ENCODE peak calls at places on chromosomes 7 and 10, in five cellular contexts. One of them, this sample, is unnamed.

GRCh38 chr10:34581871-34582532 is 233.1 kb downstream of the PARD3 start:
- DNase-seq in GM23338: no peak
- DNase-seq in prostate gland: no peak
- DNase-seq in psoas muscle: no peak
- DNase-seq in ovary: no peak
- DNase-seq in this sample: no peak

GRCh38 chr7:114670676-114671075 is 251.2 kb upstream of the MDFIC start:
- DNase-seq in GM23338: no peak
- DNase-seq in prostate gland: no peak
- DNase-seq in psoas muscle: no peak
- DNase-seq in ovary: no peak
- DNase-seq in this sample: no peak

GRCh38 chr10:15558136-15558535 is 161.6 kb downstream of the ITGA8 start:
- DNase-seq in GM23338: no peak
- DNase-seq in prostate gland: no peak
- DNase-seq in psoas muscle: no peak
- DNase-seq in ovary: no peak
- DNase-seq in this sample: no peak

GRCh38 chr10:96153065-96153464 is 23.0 kb downstream of the ZNF518A start:
- DNase-seq in GM23338: no peak
- DNase-seq in prostate gland: no peak
- DNase-seq in psoas muscle: no peak
- DNase-seq in ovary: no peak
- DNase-seq in this sample: no peak

GRCh38 chr10:123573236-123574147 is 92.7 kb upstream of the GPR26 start:
- DNase-seq in GM23338: peak; percentile 95
- DNase-seq in prostate gland: peak; percentile 40
- DNase-seq in psoas muscle: no peak
- DNase-seq in ovary: no peak
- DNase-seq in this sample: peak; percentile 67

GRCh38 chr10:113323985-113324384 is 228.9 kb upstream of the HABP2 start:
- DNase-seq in GM23338: no peak
- DNase-seq in prostate gland: no peak
- DNase-seq in psoas muscle: no peak
- DNase-seq in ovary: no peak
- DNase-seq in this sample: no peak

GRCh38 chr7:69126896-69127479 is 471.3 kb upstream of the AUTS2 start:
- DNase-seq in GM23338: no peak
- DNase-seq in prostate gland: no peak
- DNase-seq in psoas muscle: no peak
- DNase-seq in ovary: no peak
- DNase-seq in this sample: no peak

GRCh38 chr10:108608860-108609259 is 1314.5 kb downstream of the XPNPEP1 start:
- DNase-seq in GM23338: no peak
- DNase-seq in prostate gland: no peak
- DNase-seq in psoas muscle: no peak
- DNase-seq in ovary: no peak
- DNase-seq in this sample: no peak

GRCh38 chr10:103548581-103549348 is 55.3 kb downstream of the NEURL1 start:
- DNase-seq in GM23338: no peak
- DNase-seq in prostate gland: no peak
- DNase-seq in psoas muscle: peak; percentile 87
- DNase-seq in ovary: no peak
- DNase-seq in this sample: no peak

GRCh38 chr10:62224606-62225005 is 44.0 kb downstream of the RTKN2 start:
- DNase-seq in GM23338: peak; percentile 44
- DNase-seq in prostate gland: no peak
- DNase-seq in psoas muscle: no peak
- DNase-seq in ovary: no peak
- DNase-seq in this sample: no peak

GRCh38 chr7:156438011-156438410 is 202.6 kb upstream of the RNF32 start:
- DNase-seq in GM23338: no peak
- DNase-seq in prostate gland: no peak
- DNase-seq in psoas muscle: no peak
- DNase-seq in ovary: no peak
- DNase-seq in this sample: no peak

GRCh38 chr7:45993621-45994020 is 72.5 kb upstream of the IGFBP3 start:
- DNase-seq in GM23338: no peak
- DNase-seq in prostate gland: no peak
- DNase-seq in psoas muscle: no peak
- DNase-seq in ovary: no peak
- DNase-seq in this sample: no peak
- H3K4me3 ChIP-seq in GM23338: no peak overlapping the region
- H3K4me3 ChIP-seq in prostate gland: no peak overlapping the region
- H3K4me3 ChIP-seq in psoas muscle: no peak overlapping the region
- H3K4me3 ChIP-seq in ovary: no peak overlapping the region
- H3K4me3 ChIP-seq in this sample: no peak overlapping the region

GRCh38 chr7:12491526-12491925 is 79.0 kb upstream of the SCIN start:
- DNase-seq in GM23338: no peak
- DNase-seq in prostate gland: no peak
- DNase-seq in psoas muscle: no peak
- DNase-seq in ovary: no peak
- DNase-seq in this sample: no peak

GRCh38 chr7:12493407-12493806 is 77.1 kb upstream of the SCIN start:
- DNase-seq in GM23338: no peak
- DNase-seq in prostate gland: no peak
- DNase-seq in psoas muscle: no peak
- DNase-seq in ovary: no peak
- DNase-seq in this sample: no peak

GRCh38 chr7:12490941-12491340 is 79.6 kb upstream of the SCIN start:
- DNase-seq in GM23338: no peak
- DNase-seq in prostate gland: no peak
- DNase-seq in psoas muscle: no peak
- DNase-seq in ovary: no peak
- DNase-seq in this sample: no peak

GRCh38 chr7:12493866-12494265 is 76.7 kb upstream of the SCIN start:
- DNase-seq in GM23338: no peak
- DNase-seq in prostate gland: no peak
- DNase-seq in psoas muscle: no peak
- DNase-seq in ovary: no peak
- DNase-seq in this sample: no peak

GRCh38 chr7:12490105-12490688 is 80.3 kb upstream of the SCIN start:
- DNase-seq in GM23338: peak; percentile 74
- DNase-seq in prostate gland: no peak
- DNase-seq in psoas muscle: no peak
- DNase-seq in ovary: no peak
- DNase-seq in this sample: no peak
- TF ChIP-seq CTCF in GM23338: peak; percentile 62
- TF ChIP-seq CTCF in prostate gland: peak; percentile 16
- TF ChIP-seq CTCF in psoas muscle: peak; percentile 31
- TF ChIP-seq CTCF in ovary: no peak
- TF ChIP-seq CTCF in this sample: peak; percentile 44

GRCh38 chr10:128047991-128048826 is 78.0 kb downstream of the MKI67 start:
- DNase-seq in GM23338: no peak
- DNase-seq in prostate gland: peak; percentile 43
- DNase-seq in psoas muscle: no peak
- DNase-seq in ovary: no peak
- DNase-seq in this sample: no peak
- H3K27ac ChIP-seq in GM23338: no peak overlapping the region
- H3K27ac ChIP-seq in prostate gland: peak overlapping the region; percentile 63
- H3K27ac ChIP-seq in psoas muscle: no peak overlapping the region
- H3K27ac ChIP-seq in ovary: no peak overlapping the region
- H3K27ac ChIP-seq in this sample: peak overlapping the region; percentile 82

GRCh38 chr10:79069325-79070090 is 742 bp downstream of the ZMIZ1 start:
- DNase-seq in GM23338: peak; percentile 44
- DNase-seq in prostate gland: no peak
- DNase-seq in psoas muscle: peak; percentile 79
- DNase-seq in ovary: no peak
- DNase-seq in this sample: peak; percentile 82
- H3K4me3 ChIP-seq in GM23338: peak overlapping the region; percentile 90
- H3K4me3 ChIP-seq in prostate gland: peak overlapping the region; percentile 93
- H3K4me3 ChIP-seq in psoas muscle: peak overlapping the region; percentile 94
- H3K4me3 ChIP-seq in ovary: peak overlapping the region; percentile 56
- H3K4me3 ChIP-seq in this sample: peak overlapping the region; percentile 86

DNA sequence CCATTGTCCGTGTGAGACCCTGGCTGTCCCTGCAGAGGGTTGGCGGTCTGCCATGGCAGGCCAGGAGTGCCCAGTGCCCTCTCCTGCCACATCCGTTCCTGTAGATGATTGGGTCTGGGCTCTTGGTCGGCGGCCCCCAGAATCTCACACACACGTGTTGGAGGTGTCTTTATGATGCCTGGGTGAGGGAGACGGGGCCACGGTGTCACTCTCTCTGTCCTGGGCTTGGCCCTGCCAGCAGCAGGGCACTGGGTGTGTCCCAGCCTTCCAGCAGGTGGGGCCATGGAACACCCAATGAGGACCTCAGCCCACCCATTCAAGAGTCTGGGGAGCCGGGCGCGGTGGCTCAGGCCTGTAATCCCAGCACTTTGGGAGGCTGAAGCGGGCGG is 30.2 kb downstream of the UNC5B start:
- DNase-seq in GM23338: peak; percentile 57
- DNase-seq in prostate gland: no peak
- DNase-seq in psoas muscle: no peak
- DNase-seq in ovary: no peak
- DNase-seq in this sample: no peak
- TF ChIP-seq CTCF in GM23338: peak; percentile 60
- TF ChIP-seq CTCF in prostate gland: no peak
- TF ChIP-seq CTCF in psoas muscle: no peak
- TF ChIP-seq CTCF in ovary: no peak
- TF ChIP-seq CTCF in this sample: no peak

DNA sequence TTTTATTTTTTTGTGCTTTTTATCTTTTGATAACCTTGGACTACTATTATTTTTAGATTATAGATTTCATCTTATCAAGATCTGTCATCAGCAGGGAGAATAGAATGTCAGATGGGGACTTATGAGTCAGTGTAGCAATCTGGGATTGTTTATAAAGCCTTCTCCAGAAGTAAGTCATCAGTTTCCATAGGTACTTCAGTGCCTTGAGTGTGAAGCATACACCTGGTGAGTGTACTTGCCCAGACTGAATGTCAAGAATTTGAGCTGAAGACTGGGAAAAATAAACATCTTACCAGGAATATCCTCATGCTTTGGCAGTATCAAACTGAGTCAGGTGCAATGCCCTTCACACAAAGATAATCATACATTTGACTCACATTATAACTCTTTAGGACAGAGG is 2.2 kb downstream of the CASD1 start:
- DNase-seq in GM23338: no peak
- DNase-seq in prostate gland: no peak
- DNase-seq in psoas muscle: no peak
- DNase-seq in ovary: no peak
- DNase-seq in this sample: no peak
- H3K27ac ChIP-seq in GM23338: no peak overlapping the region
- H3K27ac ChIP-seq in prostate gland: no peak overlapping the region
- H3K27ac ChIP-seq in psoas muscle: no peak overlapping the region
- H3K27ac ChIP-seq in ovary: no peak overlapping the region
- H3K27ac ChIP-seq in this sample: no peak overlapping the region

GRCh38 chr10:43401627-43402026 is 7.4 kb downstream of the HNRNPF start:
- DNase-seq in GM23338: peak; percentile 93
- DNase-seq in prostate gland: no peak
- DNase-seq in psoas muscle: no peak
- DNase-seq in ovary: no peak
- DNase-seq in this sample: no peak
- H3K4me3 ChIP-seq in GM23338: peak overlapping the region; percentile 30
- H3K4me3 ChIP-seq in prostate gland: no peak overlapping the region
- H3K4me3 ChIP-seq in psoas muscle: no peak overlapping the region
- H3K4me3 ChIP-seq in ovary: no peak overlapping the region
- H3K4me3 ChIP-seq in this sample: no peak overlapping the region

GRCh38 chr10:59704644-59705043 is 5.0 kb downstream of the SLC16A9 start:
- DNase-seq in GM23338: no peak
- DNase-seq in prostate gland: no peak
- DNase-seq in psoas muscle: no peak
- DNase-seq in ovary: no peak
- DNase-seq in this sample: no peak

GRCh38 chr10:59694936-59695335 is 14.7 kb downstream of the SLC16A9 start:
- DNase-seq in GM23338: no peak
- DNase-seq in prostate gland: no peak
- DNase-seq in psoas muscle: no peak
- DNase-seq in ovary: no peak
- DNase-seq in this sample: no peak

GRCh38 chr10:59702347-59702746 is 7.3 kb downstream of the SLC16A9 start:
- DNase-seq in GM23338: no peak
- DNase-seq in prostate gland: peak; percentile 13
- DNase-seq in psoas muscle: no peak
- DNase-seq in ovary: no peak
- DNase-seq in this sample: no peak

GRCh38 chr10:59698326-59698725 is 11.3 kb downstream of the SLC16A9 start:
- DNase-seq in GM23338: no peak
- DNase-seq in prostate gland: no peak
- DNase-seq in psoas muscle: no peak
- DNase-seq in ovary: no peak
- DNase-seq in this sample: no peak

DNA sequence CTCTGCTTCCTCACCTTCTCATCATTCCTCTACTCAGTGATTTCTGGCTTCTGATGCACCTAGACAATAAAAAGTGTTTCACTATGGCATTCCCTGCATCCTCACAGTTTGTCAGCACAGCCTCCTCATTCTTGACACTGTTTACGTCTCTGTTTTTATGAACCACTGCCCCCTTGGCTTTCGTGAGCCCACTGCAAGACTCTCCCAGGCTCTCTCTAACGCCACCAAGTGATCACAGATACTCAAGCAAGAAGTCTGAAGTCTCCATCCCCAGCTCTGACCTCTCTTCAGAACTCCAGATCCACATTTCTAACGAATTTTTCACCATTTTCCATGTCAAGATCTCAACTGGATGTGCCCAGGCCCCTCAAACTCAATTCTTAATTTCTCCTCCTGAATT is 8.9 kb downstream of the SLC16A9 start:
- DNase-seq in GM23338: peak; percentile 62
- DNase-seq in prostate gland: no peak
- DNase-seq in psoas muscle: no peak
- DNase-seq in ovary: no peak
- DNase-seq in this sample: no peak
- TF ChIP-seq CTCF in GM23338: peak; percentile 57
- TF ChIP-seq CTCF in prostate gland: no peak
- TF ChIP-seq CTCF in psoas muscle: no peak
- TF ChIP-seq CTCF in ovary: no peak
- TF ChIP-seq CTCF in this sample: no peak